ENCODE peak calls at places on chromosomes 4 and X, in seven cellular contexts. J, S, I, R, W, V and U are unnamed samples.

GRCh38 chrX:78964598-78964997 is 19.4 kb downstream of the P2RY10 start:
- DNase-seq in J (no peak), S (no peak), I (no peak), R (no peak), W (no peak), V (no peak), U (no peak)

GRCh38 chr4:140993350-140993749 is 139.9 kb downstream of the RNF150 start:
- DNase-seq in J (no peak), S (no peak), I (no peak), R (no peak), W (no peak), V (no peak), U (no peak)

GRCh38 chrX:113929004-113929403 is 654.9 kb upstream of the HTR2C start:
- DNase-seq in J (no peak), S (peak; percentile 18), I (peak; percentile 5), R (peak; percentile 92), W (peak; percentile 22), V (peak; percentile 10), U (peak; percentile 1)

GRCh38 chr4:182890202-182890601 is 27.0 kb downstream of the DCTD start:
- DNase-seq in J (no peak), S (no peak), I (no peak), R (no peak), W (no peak), V (no peak), U (no peak)

GRCh38 chrX:108285361-108285760 is 152.9 kb downstream of the COL4A6 start:
- DNase-seq in J (no peak), S (no peak), I (no peak), R (no peak), W (no peak), V (no peak), U (no peak)

GRCh38 chrX:24241822-24242648 is 71.8 kb downstream of the SUPT20HL2 start:
- DNase-seq in J (no peak), S (peak; percentile 29), I (peak; percentile 22), R (peak; percentile 52), W (no peak), V (peak; percentile 39), U (no peak)

GRCh38 chr4:122890142-122890769 is 32.1 kb downstream of the NUDT6 start:
- DNase-seq in J (no peak), S (peak; percentile 12), I (no peak), R (no peak), W (no peak), V (no peak), U (peak; percentile 6)

GRCh38 chr4:16967722-16968121 is 69.3 kb upstream of the LDB2 start:
- DNase-seq in J (no peak), S (no peak), I (no peak), R (no peak), W (no peak), V (peak; percentile 10), U (no peak)

GRCh38 chr4:40881851-40882250 is 132.1 kb downstream of the NSUN7 start:
- DNase-seq in J (no peak), S (no peak), I (no peak), R (no peak), W (no peak), V (no peak), U (no peak)

GRCh38 chr4:8099981-8100464 is 58.6 kb downstream of the ABLIM2 start:
- DNase-seq in J (no peak), S (no peak), I (no peak), R (no peak), W (no peak), V (no peak), U (no peak)

GRCh38 chr4:42327323-42327722 is 70.0 kb upstream of the SHISA3 start:
- DNase-seq in J (no peak), S (no peak), I (no peak), R (no peak), W (no peak), V (no peak), U (no peak)

GRCh38 chrX:17859609-17860178 is 1.4 kb downstream of the RAI2 start:
- DNase-seq in J (no peak), S (no peak), I (no peak), R (peak; percentile 62), W (no peak), V (no peak), U (no peak)

GRCh38 chrX:150547511-150548115 is 20.8 kb upstream of the MTM1 start:
- DNase-seq in J (no peak), S (no peak), I (no peak), R (peak; percentile 76), W (peak; percentile 54), V (no peak), U (peak; percentile 63)

GRCh38 chr4:109302366-109303140 is at the start of gene COL25A1:
- DNase-seq in J (no peak), S (peak; percentile 36), I (no peak), R (peak; percentile 97), W (no peak), V (peak; percentile 16), U (peak; percentile 8)

GRCh38 chr4:123481034-123481433 is 84.4 kb downstream of the SPRY1 start:
- DNase-seq in J (no peak), S (no peak), I (peak; percentile 65), R (no peak), W (peak; percentile 17), V (peak; percentile 92), U (no peak)

GRCh38 chr4:76197001-76197743 is 16.5 kb downstream of the SCARB2 start:
- DNase-seq in J (no peak), S (no peak), I (no peak), R (no peak), W (no peak), V (peak; percentile 41), U (no peak)

GRCh38 chr4:8586246-8586645 is 6.1 kb downstream of the GPR78 start:
- DNase-seq in J (no peak), S (no peak), I (no peak), R (no peak), W (no peak), V (no peak), U (no peak)

GRCh38 chr4:79917246-79917645 is 155.8 kb downstream of the ANTXR2 start:
- DNase-seq in J (peak; percentile 26), S (peak; percentile 20), I (no peak), R (peak; percentile 89), W (peak; percentile 28), V (peak; percentile 44), U (peak; percentile 8)

GRCh38 chrX:129360175-129360574 is 163.1 kb downstream of the SMARCA1 start:
- DNase-seq in J (no peak), S (peak; percentile 26), I (peak; percentile 9), R (peak; percentile 85), W (peak; percentile 37), V (peak; percentile 40), U (no peak)

GRCh38 chr4:8773124-8773931 is 98.3 kb downstream of the HMX1 start:
- DNase-seq in J (no peak), S (no peak), I (no peak), R (peak; percentile 45), W (no peak), V (no peak), U (no peak)

GRCh38 chr4:5890063-5890727 is 2.7 kb downstream of the CRMP1 start:
- DNase-seq in J (no peak), S (no peak), I (no peak), R (peak; percentile 96), W (no peak), V (peak; percentile 30), U (no peak)

GRCh38 chr4:126821152-126821551 is 811.6 kb upstream of the INTU start:
- DNase-seq in J (no peak), S (no peak), I (no peak), R (no peak), W (no peak), V (no peak), U (no peak)

GRCh38 chr4:98556451-98556850 is 102.0 kb downstream of the TSPAN5 start:
- DNase-seq in J (no peak), S (no peak), I (no peak), R (no peak), W (no peak), V (no peak), U (no peak)

GRCh38 chrX:12950851-12951589 is 23.9 kb upstream of the TMSB4X start:
- DNase-seq in J (no peak), S (no peak), I (no peak), R (peak; percentile 93), W (no peak), V (no peak), U (peak; percentile 81)

GRCh38 chrX:107574054-107574683 is 54.1 kb upstream of the PRPS1 start:
- DNase-seq in J (no peak), S (peak; percentile 23), I (no peak), R (no peak), W (no peak), V (peak; percentile 85), U (no peak)

GRCh38 chr4:88527787-88528186 is 4.2 kb upstream of the PYURF start:
- DNase-seq in J (no peak), S (no peak), I (no peak), R (no peak), W (no peak), V (no peak), U (peak; percentile 18)

GRCh38 chr4:54100607-54101189 is 735 bp downstream of the GSX2 start:
- DNase-seq in J (no peak), S (no peak), I (no peak), R (peak; percentile 58), W (no peak), V (no peak), U (no peak)

GRCh38 chr4:142663828-142664227 is 182.3 kb downstream of the INPP4B start:
- DNase-seq in J (no peak), S (no peak), I (no peak), R (no peak), W (no peak), V (peak; percentile 18), U (no peak)

GRCh38 chr4:142656178-142656577 is 189.9 kb downstream of the INPP4B start:
- DNase-seq in J (no peak), S (no peak), I (no peak), R (peak; percentile 58), W (peak; percentile 10), V (no peak), U (no peak)

GRCh38 chr4:142660728-142661127 is 185.4 kb downstream of the INPP4B start:
- DNase-seq in J (no peak), S (no peak), I (no peak), R (peak; percentile 63), W (no peak), V (no peak), U (no peak)
- TF ChIP-seq CTCF in J (no peak), S (no peak), I (no peak), R (peak; percentile 44), W (no peak), V (no peak), U (peak; percentile 4)

DNA sequence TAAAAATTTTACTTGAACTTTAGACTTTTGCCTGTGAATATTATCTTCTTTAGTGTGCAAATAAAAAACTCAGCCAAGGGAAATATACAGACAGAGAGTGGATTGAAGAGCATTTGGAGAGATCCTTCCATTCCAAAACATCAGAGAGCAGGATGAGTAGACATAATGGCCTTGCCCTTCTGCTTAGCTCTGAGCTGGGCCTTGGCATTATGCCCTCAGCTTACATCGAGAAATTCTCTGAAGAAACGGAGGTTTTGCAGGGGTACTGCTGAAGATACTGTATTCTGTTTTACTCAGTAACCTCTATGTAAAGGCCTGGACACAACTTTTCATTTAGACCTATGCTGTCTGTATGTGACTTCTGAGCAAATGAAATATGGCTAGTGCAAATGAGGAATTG is 317.4 kb downstream of the STIM2 start:
- DNase-seq in J (no peak), S (no peak), I (no peak), R (no peak), W (no peak), V (peak; percentile 1), U (no peak)
- TF ChIP-seq CTCF in J (no peak), S (no peak), I (no peak), R (no peak), W (no peak), V (no peak), U (no peak)

GRCh38 chr4:108094923-108095482 is 73.7 kb downstream of the LEF1 start:
- DNase-seq in J (no peak), S (no peak), I (no peak), R (no peak), W (no peak), V (no peak), U (no peak)
- TF ChIP-seq CTCF in J (no peak), S (no peak), I (no peak), R (peak; percentile 34), W (no peak), V (no peak), U (no peak)

GRCh38 chrX:50941638-50942037 is 31.1 kb downstream of the BMP15 start:
- DNase-seq in J (no peak), S (no peak), I (no peak), R (peak; percentile 69), W (no peak), V (no peak), U (no peak)
- TF ChIP-seq CTCF in J (peak; percentile 47), S (peak; percentile 19), I (peak; percentile 30), R (peak; percentile 62), W (peak; percentile 46), V (peak; percentile 29), U (peak; percentile 70)